ENCODE peak calls at places on chromosomes 6 and 20, in six cellular contexts. Q is IMR-90, K is H1, G is H9, M is mesenchymal stem cell, E is trophoblast cell. L is an unnamed sample.

GRCh38 chr6:104477569-104477968 is 382.1 kb downstream of the HACE1 start:
- DNase-seq in Q (no peak), K (no peak), G (no peak), M (no peak), E (no peak), L (peak)

GRCh38 chr20:59192533-59192896 is 28.9 kb downstream of the ZNF831 start:
- DNase-seq in Q (no peak), K (no peak), G (no peak), M (no peak), E (no peak), L (no peak)

GRCh38 chr6:34696189-34696738 is 303 bp downstream of the ILRUN start:
- DNase-seq in Q (peak), K (no peak), G (no peak), M (peak), E (peak), L (no peak)

GRCh38 chr6:84549912-84550311 is 214.5 kb downstream of the TBX18 start:
- DNase-seq in Q (no peak), K (no peak), G (peak), M (no peak), E (no peak), L (no peak)

GRCh38 chr6:47153066-47153755 is 111.1 kb upstream of the ADGRF1 start:
- DNase-seq in Q (peak), K (no peak), G (no peak), M (peak), E (peak), L (no peak)

GRCh38 chr6:133241901-133242760 is 974 bp downstream of the EYA4 start:
- DNase-seq in Q (peak), K (no peak), G (peak), M (peak), E (no peak), L (peak)

GRCh38 chr20:35768731-35769664 is 2.8 kb upstream of the PHF20 start:
- DNase-seq in Q (peak), K (peak), G (peak), M (peak), E (peak), L (peak)

GRCh38 chr20:49338061-49338460 is 60.2 kb upstream of the ZNFX1 start:
- DNase-seq in Q (no peak), K (no peak), G (no peak), M (no peak), E (no peak), L (no peak)

GRCh38 chr6:87029711-87030314 is 65.1 kb downstream of the CGA start:
- DNase-seq in Q (peak), K (no peak), G (no peak), M (peak), E (peak), L (peak)

GRCh38 chr6:164826831-164827468 is 482.5 kb downstream of the C6orf118 start:
- DNase-seq in Q (no peak), K (no peak), G (no peak), M (no peak), E (no peak), L (no peak)

GRCh38 chr6:41039060-41039998 is at the start of gene UNC5CL:
- DNase-seq in Q (no peak), K (peak), G (peak), M (peak), E (no peak), L (no peak)

GRCh38 chr6:43707767-43708166 is 20.2 kb upstream of the MRPS18A start:
- DNase-seq in Q (no peak), K (no peak), G (no peak), M (no peak), E (no peak), L (no peak)

GRCh38 chr6:80767808-80768207 is 661.3 kb downstream of the BCKDHB start:
- DNase-seq in Q (peak), K (no peak), G (peak), M (peak), E (no peak), L (no peak)

GRCh38 chr6:961407-961930 is 268.5 kb upstream of the EXOC2 start:
- DNase-seq in Q (no peak), K (no peak), G (no peak), M (no peak), E (no peak), L (no peak)

GRCh38 chr20:36848078-36848660 is 27.8 kb upstream of the TLDC2 start:
- DNase-seq in Q (peak), K (no peak), G (no peak), M (peak), E (no peak), L (no peak)

GRCh38 chr6:38634518-38634917 is 5.2 kb downstream of the BTBD9 start:
- DNase-seq in Q (peak), K (no peak), G (no peak), M (no peak), E (no peak), L (no peak)

GRCh38 chr6:53101006-53101405 is 35.8 kb downstream of the FBXO9 start:
- DNase-seq in Q (no peak), K (no peak), G (no peak), M (no peak), E (no peak), L (no peak)

GRCh38 chr20:57998276-57998675 is 230.2 kb downstream of the ANKRD60 start:
- DNase-seq in Q (no peak), K (no peak), G (no peak), M (no peak), E (no peak), L (no peak)

GRCh38 chr6:14117158-14118090 is at the start of gene CD83:
- DNase-seq in Q (peak), K (peak), G (peak), M (peak), E (peak), L (peak)

GRCh38 chr6:46299253-46299652 is 128.5 kb upstream of the ENPP5 start:
- DNase-seq in Q (no peak), K (no peak), G (no peak), M (no peak), E (no peak), L (no peak)

GRCh38 chr6:25583099-25583498 is 68.9 kb upstream of the SCGN start:
- DNase-seq in Q (no peak), K (no peak), G (no peak), M (no peak), E (no peak), L (no peak)

GRCh38 chr6:44315506-44315905 is 2.4 kb upstream of the AARS2 start:
- DNase-seq in Q (no peak), K (no peak), G (no peak), M (no peak), E (no peak), L (no peak)

GRCh38 chr6:70538364-70538763 is 28.4 kb upstream of the SDHAF4 start:
- DNase-seq in Q (no peak), K (no peak), G (no peak), M (no peak), E (no peak), L (no peak)

DNA sequence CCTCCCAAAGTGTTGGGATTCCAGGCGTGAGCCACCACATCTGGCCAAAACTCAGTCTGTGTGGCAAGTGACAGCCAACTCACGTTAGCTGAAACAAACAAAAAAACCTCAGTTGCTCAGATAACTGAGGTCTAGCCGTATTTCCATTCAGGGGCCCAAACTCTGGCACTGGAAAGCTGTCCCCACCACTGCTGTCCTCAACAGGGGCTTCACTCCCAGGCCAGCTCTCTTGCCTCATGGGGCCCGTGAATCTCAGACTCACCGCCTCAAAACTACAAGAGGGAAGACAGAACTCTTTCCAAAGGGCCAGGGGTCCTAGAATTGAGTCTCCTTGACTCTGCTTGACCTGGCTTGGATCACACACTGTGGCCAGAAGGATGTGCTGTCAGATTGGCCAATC is 7.4 kb downstream of the TTPAL start:
- DNase-seq in Q (no peak), K (no peak), G (no peak), M (no peak), E (no peak), L (no peak)
- H3K9ac ChIP-seq in Q (no peak), K (no peak), G (no peak), M (no peak), E (no peak), L (no peak)

GRCh38 chr6:147423111-147423510 is 85.4 kb upstream of the SAMD5 start:
- DNase-seq in Q (no peak), K (no peak), G (no peak), M (no peak), E (no peak), L (no peak)

GRCh38 chr6:147416622-147417021 is 91.9 kb upstream of the SAMD5 start:
- DNase-seq in Q (no peak), K (no peak), G (no peak), M (no peak), E (no peak), L (no peak)

GRCh38 chr6:147418523-147418922 is 90.0 kb upstream of the SAMD5 start:
- DNase-seq in Q (no peak), K (no peak), G (no peak), M (no peak), E (no peak), L (no peak)

GRCh38 chr6:147421903-147422302 is 86.6 kb upstream of the SAMD5 start:
- DNase-seq in Q (no peak), K (no peak), G (no peak), M (no peak), E (no peak), L (no peak)

DNA sequence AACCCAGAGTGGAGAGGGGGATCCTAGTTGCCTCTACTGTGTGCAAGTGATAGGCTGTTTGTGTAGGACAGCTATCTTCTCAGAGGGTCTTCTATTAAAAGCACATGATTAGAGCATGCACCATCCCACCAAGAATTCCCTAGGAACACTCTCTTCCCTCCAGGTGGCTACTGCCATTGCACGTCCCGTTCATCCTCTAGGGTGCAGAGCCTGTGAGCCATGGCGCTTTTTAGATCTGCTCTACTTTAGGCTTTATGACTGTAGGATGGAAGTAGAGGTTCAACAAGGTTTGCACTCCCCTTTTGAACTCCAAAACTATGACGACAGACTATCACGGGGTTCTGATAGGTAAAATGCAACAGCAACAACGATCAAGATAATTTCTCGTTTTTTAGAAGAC is 90.5 kb upstream of the SAMD5 start:
- DNase-seq in Q (no peak), K (no peak), G (no peak), M (no peak), E (no peak), L (no peak)
- H3K14ac ChIP-seq in Q (no peak), K (no peak), G (no peak), M (no peak), E (no peak), L (no peak)

GRCh38 chr20:39547546-39548410 is 585.6 kb downstream of the DHX35 start:
- DNase-seq in Q (no peak), K (no peak), G (no peak), M (no peak), E (no peak), L (no peak)

DNA sequence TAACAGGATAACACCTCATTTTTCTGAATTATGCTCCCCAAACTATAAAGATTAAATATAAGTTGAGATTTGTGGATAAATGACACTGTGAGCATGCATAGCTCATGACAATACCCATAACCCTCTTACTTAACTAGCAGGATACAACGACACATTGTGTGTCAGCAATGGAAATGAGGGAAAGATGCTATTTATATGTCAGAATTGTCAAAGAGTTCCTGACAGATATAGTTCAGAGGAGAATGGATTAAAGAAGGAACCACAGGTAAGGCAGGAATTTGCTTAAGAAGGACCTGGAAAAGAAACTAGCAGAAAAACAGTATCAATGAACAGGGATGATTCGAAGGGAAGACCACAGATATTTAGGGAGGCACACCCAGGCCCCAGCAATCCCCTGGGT is 591.0 kb downstream of the DHX35 start:
- DNase-seq in Q (no peak), K (no peak), G (no peak), M (no peak), E (no peak), L (no peak)
- H3K4me2 ChIP-seq in Q (no peak), K (no peak), G (no peak), M (no peak), E (no peak), L (no peak)

GRCh38 chr6:158322724-158323560 is 10.7 kb downstream of the TULP4 start:
- DNase-seq in Q (peak), K (no peak), G (no peak), M (peak), E (no peak), L (no peak)
- H3K9ac ChIP-seq in Q (no peak), K (no peak), G (no peak), M (no peak), E (no peak), L (no peak)

GRCh38 chr6:157980288-157981131 is 1.2 kb upstream of the SYNJ2 start:
- DNase-seq in Q (no peak), K (no peak), G (no peak), M (no peak), E (no peak), L (no peak)
- H3K14ac ChIP-seq in Q (peak), K (no peak), G (peak), M (peak), E (peak), L (no peak)

GRCh38 chr6:145423936-145424335 is 311.4 kb downstream of the EPM2A start:
- DNase-seq in Q (no peak), K (no peak), G (no peak), M (no peak), E (peak), L (no peak)
- H3K4me2 ChIP-seq in Q (no peak), K (no peak), G (no peak), M (no peak), E (no peak), L (no peak)

GRCh38 chr20:60784321-60784720 is 467.7 kb upstream of the CDH4 start:
- DNase-seq in Q (no peak), K (no peak), G (no peak), M (no peak), E (no peak), L (no peak)
- H3K9ac ChIP-seq in Q (no peak), K (no peak), G (no peak), M (no peak), E (no peak), L (no peak)

L was measured in neuronal stem cell.